ENCODE peak calls at places on chromosome 9, in seven cellular contexts. One of them, this sample, is unnamed. For H3K36me3, the result is how much of the 10 kb centered on the place peaks cover.

GRCh38 chr9:98726735-98727134 is 18.0 kb upstream of the GABBR2 start:
- DNase-seq in astrocyte: peak
- DNase-seq in body of pancreas: peak
- DNase-seq in naive thymus-derived CD4-positive, alpha-beta T cell: no peak
- DNase-seq in Peyer's patch: no peak
- DNase-seq in breast epithelium: no peak
- DNase-seq in CD8-positive, alpha-beta T cell: no peak
- DNase-seq in this sample: no peak

GRCh38 chr9:71703172-71703872 is 65.0 kb downstream of the CEMIP2 start:
- DNase-seq in naive thymus-derived CD4-positive, alpha-beta T cell: no peak
- DNase-seq in Peyer's patch: no peak
- DNase-seq in astrocyte: no peak
- DNase-seq in body of pancreas: no peak
- DNase-seq in breast epithelium: peak
- DNase-seq in CD8-positive, alpha-beta T cell: no peak
- DNase-seq in this sample: no peak

GRCh38 chr9:129225815-129226214 is 47.8 kb upstream of the IER5L start:
- DNase-seq in Peyer's patch: peak
- DNase-seq in CD8-positive, alpha-beta T cell: no peak
- DNase-seq in body of pancreas: peak
- DNase-seq in breast epithelium: no peak
- DNase-seq in astrocyte: peak
- DNase-seq in naive thymus-derived CD4-positive, alpha-beta T cell: peak
- DNase-seq in this sample: peak

GRCh38 chr9:79928661-79929060 is 356.9 kb downstream of the TLE4 start:
- DNase-seq in body of pancreas: no peak
- DNase-seq in Peyer's patch: no peak
- DNase-seq in CD8-positive, alpha-beta T cell: no peak
- DNase-seq in astrocyte: no peak
- DNase-seq in breast epithelium: no peak
- DNase-seq in naive thymus-derived CD4-positive, alpha-beta T cell: no peak
- DNase-seq in this sample: no peak

GRCh38 chr9:133862585-133863041 is 124.5 kb upstream of the SARDH start:
- DNase-seq in naive thymus-derived CD4-positive, alpha-beta T cell: no peak
- DNase-seq in Peyer's patch: no peak
- DNase-seq in breast epithelium: peak
- DNase-seq in CD8-positive, alpha-beta T cell: no peak
- DNase-seq in astrocyte: no peak
- DNase-seq in body of pancreas: peak
- DNase-seq in this sample: no peak

GRCh38 chr9:70111042-70111602 is 67.5 kb downstream of the MAMDC2 start:
- DNase-seq in breast epithelium: peak
- DNase-seq in Peyer's patch: peak
- DNase-seq in astrocyte: peak
- DNase-seq in body of pancreas: peak
- DNase-seq in CD8-positive, alpha-beta T cell: no peak
- DNase-seq in naive thymus-derived CD4-positive, alpha-beta T cell: peak
- DNase-seq in this sample: peak

GRCh38 chr9:130443840-130444492 is 795 bp upstream of the ASS1 start:
- DNase-seq in breast epithelium: no peak
- DNase-seq in Peyer's patch: no peak
- DNase-seq in astrocyte: no peak
- DNase-seq in body of pancreas: peak
- DNase-seq in CD8-positive, alpha-beta T cell: no peak
- DNase-seq in naive thymus-derived CD4-positive, alpha-beta T cell: no peak
- DNase-seq in this sample: peak

GRCh38 chr9:28439688-28440087 is 866.4 kb upstream of the C9orf72 start:
- DNase-seq in CD8-positive, alpha-beta T cell: no peak
- DNase-seq in astrocyte: no peak
- DNase-seq in breast epithelium: no peak
- DNase-seq in naive thymus-derived CD4-positive, alpha-beta T cell: no peak
- DNase-seq in Peyer's patch: no peak
- DNase-seq in body of pancreas: no peak
- DNase-seq in this sample: no peak

GRCh38 chr9:137138701-137139467 is at the start of gene GRIN1:
- DNase-seq in Peyer's patch: no peak
- DNase-seq in breast epithelium: no peak
- DNase-seq in naive thymus-derived CD4-positive, alpha-beta T cell: peak
- DNase-seq in body of pancreas: no peak
- DNase-seq in astrocyte: no peak
- DNase-seq in CD8-positive, alpha-beta T cell: no peak
- DNase-seq in this sample: no peak

GRCh38 chr9:107638922-107639321 is 149.4 kb upstream of the KLF4 start:
- DNase-seq in astrocyte: peak
- DNase-seq in breast epithelium: peak
- DNase-seq in body of pancreas: peak
- DNase-seq in naive thymus-derived CD4-positive, alpha-beta T cell: no peak
- DNase-seq in CD8-positive, alpha-beta T cell: no peak
- DNase-seq in Peyer's patch: peak
- DNase-seq in this sample: peak

GRCh38 chr9:92798358-92798757 is 33.7 kb upstream of the BICD2 start:
- DNase-seq in breast epithelium: no peak
- DNase-seq in Peyer's patch: no peak
- DNase-seq in body of pancreas: no peak
- DNase-seq in astrocyte: no peak
- DNase-seq in CD8-positive, alpha-beta T cell: no peak
- DNase-seq in naive thymus-derived CD4-positive, alpha-beta T cell: no peak
- DNase-seq in this sample: no peak

GRCh38 chr9:32550046-32550608 is 2.0 kb upstream of the SMIM27 start:
- DNase-seq in naive thymus-derived CD4-positive, alpha-beta T cell: no peak
- DNase-seq in Peyer's patch: no peak
- DNase-seq in body of pancreas: no peak
- DNase-seq in astrocyte: peak
- DNase-seq in CD8-positive, alpha-beta T cell: no peak
- DNase-seq in breast epithelium: no peak
- DNase-seq in this sample: no peak

GRCh38 chr9:130631331-130632080 is 32.9 kb upstream of the PRDM12 start:
- DNase-seq in CD8-positive, alpha-beta T cell: no peak
- DNase-seq in breast epithelium: no peak
- DNase-seq in Peyer's patch: no peak
- DNase-seq in astrocyte: no peak
- DNase-seq in naive thymus-derived CD4-positive, alpha-beta T cell: no peak
- DNase-seq in body of pancreas: no peak
- DNase-seq in this sample: no peak

GRCh38 chr9:136438909-136439549 is 616 bp downstream of the INPP5E start:
- DNase-seq in Peyer's patch: peak
- DNase-seq in naive thymus-derived CD4-positive, alpha-beta T cell: peak
- DNase-seq in CD8-positive, alpha-beta T cell: peak
- DNase-seq in astrocyte: no peak
- DNase-seq in body of pancreas: peak
- DNase-seq in breast epithelium: no peak
- DNase-seq in this sample: peak

GRCh38 chr9:129346046-129346445 is 168.0 kb upstream of the IER5L start:
- DNase-seq in Peyer's patch: no peak
- DNase-seq in astrocyte: no peak
- DNase-seq in CD8-positive, alpha-beta T cell: no peak
- DNase-seq in breast epithelium: no peak
- DNase-seq in body of pancreas: no peak
- DNase-seq in naive thymus-derived CD4-positive, alpha-beta T cell: no peak
- DNase-seq in this sample: no peak

GRCh38 chr9:126376311-126376902 is 49.8 kb downstream of the MVB12B start:
- DNase-seq in breast epithelium: no peak
- DNase-seq in Peyer's patch: no peak
- DNase-seq in body of pancreas: no peak
- DNase-seq in astrocyte: no peak
- DNase-seq in CD8-positive, alpha-beta T cell: no peak
- DNase-seq in naive thymus-derived CD4-positive, alpha-beta T cell: no peak
- DNase-seq in this sample: no peak

GRCh38 chr9:89558500-89558899 is 46.3 kb upstream of the GADD45G start:
- DNase-seq in Peyer's patch: no peak
- DNase-seq in naive thymus-derived CD4-positive, alpha-beta T cell: no peak
- DNase-seq in astrocyte: no peak
- DNase-seq in body of pancreas: no peak
- DNase-seq in CD8-positive, alpha-beta T cell: no peak
- DNase-seq in breast epithelium: no peak
- DNase-seq in this sample: no peak

GRCh38 chr9:2418619-2419018 is 203.0 kb upstream of the VLDLR start:
- DNase-seq in naive thymus-derived CD4-positive, alpha-beta T cell: no peak
- DNase-seq in astrocyte: peak
- DNase-seq in breast epithelium: no peak
- DNase-seq in Peyer's patch: no peak
- DNase-seq in body of pancreas: no peak
- DNase-seq in CD8-positive, alpha-beta T cell: no peak
- DNase-seq in this sample: no peak

GRCh38 chr9:30851600-30851999 is 1532.8 kb upstream of the ACO1 start:
- DNase-seq in naive thymus-derived CD4-positive, alpha-beta T cell: no peak
- DNase-seq in CD8-positive, alpha-beta T cell: no peak
- DNase-seq in Peyer's patch: no peak
- DNase-seq in astrocyte: no peak
- DNase-seq in breast epithelium: no peak
- DNase-seq in body of pancreas: no peak
- DNase-seq in this sample: no peak

GRCh38 chr9:107793541-107793940 is 304.0 kb upstream of the KLF4 start:
- DNase-seq in astrocyte: no peak
- DNase-seq in CD8-positive, alpha-beta T cell: no peak
- DNase-seq in Peyer's patch: no peak
- DNase-seq in naive thymus-derived CD4-positive, alpha-beta T cell: no peak
- DNase-seq in body of pancreas: no peak
- DNase-seq in breast epithelium: no peak
- DNase-seq in this sample: no peak

GRCh38 chr9:116547729-116548426 is 139.2 kb upstream of the TRIM32 start:
- DNase-seq in astrocyte: no peak
- DNase-seq in body of pancreas: no peak
- DNase-seq in naive thymus-derived CD4-positive, alpha-beta T cell: no peak
- DNase-seq in CD8-positive, alpha-beta T cell: no peak
- DNase-seq in Peyer's patch: no peak
- DNase-seq in breast epithelium: no peak
- DNase-seq in this sample: no peak

GRCh38 chr9:7879551-7880245 is 80.1 kb upstream of the DMAC1 start:
- DNase-seq in CD8-positive, alpha-beta T cell: no peak
- DNase-seq in naive thymus-derived CD4-positive, alpha-beta T cell: no peak
- DNase-seq in Peyer's patch: no peak
- DNase-seq in breast epithelium: no peak
- DNase-seq in astrocyte: no peak
- DNase-seq in body of pancreas: no peak
- DNase-seq in this sample: peak

DNA sequence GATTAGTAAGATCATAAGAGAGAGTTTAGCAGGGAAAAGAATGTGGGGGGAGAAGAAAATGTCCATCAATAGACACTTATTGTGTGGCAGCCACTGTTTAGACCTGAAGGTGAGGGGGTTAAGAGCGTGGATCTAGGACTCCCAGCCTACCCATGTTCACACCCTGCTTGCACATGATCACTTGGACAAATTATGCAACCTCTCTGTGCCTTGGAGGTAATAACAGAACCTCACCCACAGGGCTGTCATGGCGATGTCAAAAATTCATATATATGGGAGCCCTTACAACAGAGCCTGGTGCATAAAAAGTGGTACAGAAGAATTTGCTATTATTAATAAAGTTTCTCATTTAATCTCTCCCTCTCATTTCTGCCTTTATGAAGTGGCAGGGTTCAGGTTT is 86.0 kb upstream of the EQTN start:
- DNase-seq in body of pancreas: no peak
- DNase-seq in astrocyte: no peak
- DNase-seq in CD8-positive, alpha-beta T cell: no peak
- DNase-seq in naive thymus-derived CD4-positive, alpha-beta T cell: no peak
- DNase-seq in breast epithelium: no peak
- DNase-seq in Peyer's patch: no peak
- DNase-seq in this sample: no peak
- H3K4me3 ChIP-seq in body of pancreas: no peak
- H3K4me3 ChIP-seq in astrocyte: no peak
- H3K4me3 ChIP-seq in CD8-positive, alpha-beta T cell: no peak
- H3K4me3 ChIP-seq in naive thymus-derived CD4-positive, alpha-beta T cell: no peak
- H3K4me3 ChIP-seq in breast epithelium: no peak
- H3K4me3 ChIP-seq in Peyer's patch: no peak
- H3K4me3 ChIP-seq in this sample: no peak

GRCh38 chr9:36211510-36211909 is 20.8 kb downstream of the CLTA start:
- DNase-seq in body of pancreas: no peak
- DNase-seq in Peyer's patch: no peak
- DNase-seq in CD8-positive, alpha-beta T cell: no peak
- DNase-seq in astrocyte: no peak
- DNase-seq in naive thymus-derived CD4-positive, alpha-beta T cell: no peak
- DNase-seq in breast epithelium: no peak
- DNase-seq in this sample: no peak

GRCh38 chr9:36207546-36208012 is 16.9 kb downstream of the CLTA start:
- DNase-seq in breast epithelium: no peak
- DNase-seq in Peyer's patch: no peak
- DNase-seq in naive thymus-derived CD4-positive, alpha-beta T cell: no peak
- DNase-seq in body of pancreas: no peak
- DNase-seq in CD8-positive, alpha-beta T cell: no peak
- DNase-seq in astrocyte: peak
- DNase-seq in this sample: peak

GRCh38 chr9:36213387-36213786 is 22.7 kb downstream of the CLTA start:
- DNase-seq in Peyer's patch: no peak
- DNase-seq in astrocyte: no peak
- DNase-seq in body of pancreas: no peak
- DNase-seq in naive thymus-derived CD4-positive, alpha-beta T cell: no peak
- DNase-seq in CD8-positive, alpha-beta T cell: no peak
- DNase-seq in breast epithelium: no peak
- DNase-seq in this sample: no peak

GRCh38 chr9:36208521-36209253 is 18.0 kb downstream of the CLTA start:
- DNase-seq in naive thymus-derived CD4-positive, alpha-beta T cell: no peak
- DNase-seq in CD8-positive, alpha-beta T cell: no peak
- DNase-seq in Peyer's patch: no peak
- DNase-seq in astrocyte: peak
- DNase-seq in body of pancreas: no peak
- DNase-seq in breast epithelium: no peak
- DNase-seq in this sample: peak

GRCh38 chr9:36210722-36211121 is 20.0 kb downstream of the CLTA start:
- DNase-seq in Peyer's patch: no peak
- DNase-seq in CD8-positive, alpha-beta T cell: no peak
- DNase-seq in breast epithelium: no peak
- DNase-seq in naive thymus-derived CD4-positive, alpha-beta T cell: no peak
- DNase-seq in body of pancreas: no peak
- DNase-seq in astrocyte: no peak
- DNase-seq in this sample: no peak
- H3K36me3 ChIP-seq in Peyer's patch: half or more
- H3K36me3 ChIP-seq in CD8-positive, alpha-beta T cell: half or more
- H3K36me3 ChIP-seq in breast epithelium: under half
- H3K36me3 ChIP-seq in naive thymus-derived CD4-positive, alpha-beta T cell: under half
- H3K36me3 ChIP-seq in body of pancreas: under half
- H3K36me3 ChIP-seq in astrocyte: under half
- H3K36me3 ChIP-seq in this sample: half or more

DNA sequence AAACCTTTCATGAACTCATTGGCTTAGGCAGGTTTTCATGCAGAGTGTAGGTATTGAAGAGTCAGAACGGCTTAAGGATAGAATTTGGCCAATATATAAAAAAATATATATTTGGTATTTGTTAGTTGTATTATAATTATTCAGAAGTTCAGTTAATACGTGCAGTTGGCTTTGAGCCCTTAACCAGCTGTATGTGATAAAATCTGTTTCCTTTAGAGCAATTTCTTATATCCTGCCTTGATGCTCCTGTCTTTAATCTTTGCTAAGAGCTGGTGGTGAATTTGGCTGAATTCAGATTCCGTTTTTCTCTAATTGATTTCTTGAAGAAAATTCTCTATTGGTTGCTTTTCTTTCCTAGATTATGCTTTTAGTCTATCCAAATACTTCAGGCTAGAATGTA is 3.7 kb downstream of the ANXA1 start:
- DNase-seq in body of pancreas: no peak
- DNase-seq in breast epithelium: no peak
- DNase-seq in astrocyte: no peak
- DNase-seq in Peyer's patch: no peak
- DNase-seq in naive thymus-derived CD4-positive, alpha-beta T cell: peak
- DNase-seq in CD8-positive, alpha-beta T cell: no peak
- DNase-seq in this sample: no peak
- H3K4me3 ChIP-seq in body of pancreas: no peak
- H3K4me3 ChIP-seq in breast epithelium: peak
- H3K4me3 ChIP-seq in astrocyte: peak
- H3K4me3 ChIP-seq in Peyer's patch: no peak
- H3K4me3 ChIP-seq in naive thymus-derived CD4-positive, alpha-beta T cell: peak
- H3K4me3 ChIP-seq in CD8-positive, alpha-beta T cell: peak
- H3K4me3 ChIP-seq in this sample: peak

GRCh38 chr9:105757496-105758251 is 63.3 kb downstream of the TMEM38B start:
- DNase-seq in body of pancreas: no peak
- DNase-seq in breast epithelium: no peak
- DNase-seq in naive thymus-derived CD4-positive, alpha-beta T cell: no peak
- DNase-seq in Peyer's patch: no peak
- DNase-seq in astrocyte: no peak
- DNase-seq in CD8-positive, alpha-beta T cell: no peak
- DNase-seq in this sample: no peak

GRCh38 chr9:105760053-105760452 is 65.7 kb downstream of the TMEM38B start:
- DNase-seq in breast epithelium: no peak
- DNase-seq in naive thymus-derived CD4-positive, alpha-beta T cell: no peak
- DNase-seq in CD8-positive, alpha-beta T cell: no peak
- DNase-seq in body of pancreas: no peak
- DNase-seq in astrocyte: no peak
- DNase-seq in Peyer's patch: no peak
- DNase-seq in this sample: no peak
- H3K36me3 ChIP-seq in breast epithelium: under half
- H3K36me3 ChIP-seq in naive thymus-derived CD4-positive, alpha-beta T cell: under half
- H3K36me3 ChIP-seq in CD8-positive, alpha-beta T cell: under half
- H3K36me3 ChIP-seq in body of pancreas: under half
- H3K36me3 ChIP-seq in astrocyte: under half
- H3K36me3 ChIP-seq in Peyer's patch: under half
- H3K36me3 ChIP-seq in this sample: under half